ENCODE peak calls at places on chromosomes 6 and 20, in six cellular contexts. D, N, J, H, U and F are unnamed samples.

GRCh38 chr6:117449549-117450439 is 24.1 kb upstream of the ROS1 start:
- DNase-seq in H (peak), D (peak), N (peak), U (peak), J (peak), F (peak)

GRCh38 chr6:114879719-114880118 is 536.9 kb upstream of the HS3ST5 start:
- DNase-seq in D (no peak), J (no peak), H (no peak), U (no peak), N (no peak), F (no peak)

GRCh38 chr6:63897459-63897858 is 261.9 kb downstream of the PHF3 start:
- DNase-seq in H (no peak), D (no peak), N (no peak), J (no peak), U (no peak), F (no peak)

GRCh38 chr6:19444481-19444880 is 392.7 kb upstream of the ID4 start:
- DNase-seq in J (no peak), D (no peak), H (no peak), U (no peak), N (no peak), F (no peak)

GRCh38 chr6:56091159-56091869 is 156.1 kb downstream of the COL21A1 start:
- DNase-seq in U (peak), H (no peak), J (no peak), N (no peak), D (no peak), F (no peak)

GRCh38 chr6:30493643-30494250 is 4.4 kb downstream of the HLA-E start:
- DNase-seq in J (no peak), U (no peak), N (no peak), H (no peak), D (no peak), F (peak)

GRCh38 chr20:34171640-34172039 is 59.6 kb upstream of the EIF2S2 start:
- DNase-seq in N (no peak), U (no peak), D (no peak), J (no peak), H (no peak), F (no peak)

GRCh38 chr6:166879594-166879993 is 76.8 kb downstream of the RNASET2 start:
- DNase-seq in D (no peak), U (no peak), H (no peak), N (no peak), J (no peak), F (no peak)

GRCh38 chr6:54426995-54427394 is 118.8 kb downstream of the TINAG start:
- DNase-seq in J (no peak), D (no peak), H (no peak), U (no peak), N (peak), F (no peak)

GRCh38 chr20:34999021-34999451 is 43.4 kb downstream of the MYH7B start:
- DNase-seq in U (no peak), N (no peak), D (no peak), J (no peak), H (no peak), F (no peak)

GRCh38 chr6:161272600-161273355 is 1.1 kb downstream of the AGPAT4 start:
- DNase-seq in N (no peak), J (no peak), U (peak), H (no peak), D (peak), F (no peak)

GRCh38 chr6:152338335-152339125 is 298.6 kb downstream of the SYNE1 start:
- DNase-seq in H (peak), U (peak), D (peak), N (no peak), J (peak), F (peak)

GRCh38 chr20:51803157-51803854 is 985 bp upstream of the SALL4 start:
- DNase-seq in D (no peak), H (no peak), U (no peak), J (no peak), N (no peak), F (no peak)

GRCh38 chr20:22386300-22386623 is 198.1 kb downstream of the FOXA2 start:
- DNase-seq in D (no peak), J (no peak), N (no peak), H (no peak), U (no peak), F (no peak)

GRCh38 chr6:154039231-154039842 is at the start of gene OPRM1:
- DNase-seq in U (no peak), N (peak), D (peak), J (no peak), H (no peak), F (peak)

GRCh38 chr6:44292661-44293365 is 20.3 kb downstream of the AARS2 start:
- DNase-seq in N (no peak), U (no peak), H (no peak), J (no peak), D (no peak), F (no peak)

GRCh38 chr6:169564453-169565240 is 137.2 kb downstream of the WDR27 start:
- DNase-seq in U (no peak), N (no peak), D (no peak), H (no peak), J (no peak), F (no peak)

GRCh38 chr6:167338551-167339117 is 13.7 kb downstream of the TTLL2 start:
- DNase-seq in D (no peak), H (no peak), U (no peak), J (no peak), N (no peak), F (no peak)

GRCh38 chr6:150418825-150419594 is 50.2 kb downstream of the IYD start:
- DNase-seq in N (peak), H (peak), D (peak), J (peak), U (peak), F (peak)

GRCh38 chr6:30964075-30964474 is 19.4 kb upstream of the MUC21 start:
- DNase-seq in U (no peak), H (no peak), J (no peak), N (no peak), D (no peak), F (no peak)

GRCh38 chr20:3047486-3048419 is 1.9 kb downstream of the MRPS26 start:
- DNase-seq in D (no peak), J (no peak), H (no peak), N (no peak), U (no peak), F (no peak)

GRCh38 chr20:3046677-3047462 is 1.0 kb downstream of the MRPS26 start:
- DNase-seq in D (no peak), U (peak), N (no peak), J (no peak), H (peak), F (peak)

GRCh38 chr20:3045816-3046676 is at the start of gene MRPS26:
- DNase-seq in J (peak), N (peak), H (peak), U (peak), D (peak), F (peak)

DNA sequence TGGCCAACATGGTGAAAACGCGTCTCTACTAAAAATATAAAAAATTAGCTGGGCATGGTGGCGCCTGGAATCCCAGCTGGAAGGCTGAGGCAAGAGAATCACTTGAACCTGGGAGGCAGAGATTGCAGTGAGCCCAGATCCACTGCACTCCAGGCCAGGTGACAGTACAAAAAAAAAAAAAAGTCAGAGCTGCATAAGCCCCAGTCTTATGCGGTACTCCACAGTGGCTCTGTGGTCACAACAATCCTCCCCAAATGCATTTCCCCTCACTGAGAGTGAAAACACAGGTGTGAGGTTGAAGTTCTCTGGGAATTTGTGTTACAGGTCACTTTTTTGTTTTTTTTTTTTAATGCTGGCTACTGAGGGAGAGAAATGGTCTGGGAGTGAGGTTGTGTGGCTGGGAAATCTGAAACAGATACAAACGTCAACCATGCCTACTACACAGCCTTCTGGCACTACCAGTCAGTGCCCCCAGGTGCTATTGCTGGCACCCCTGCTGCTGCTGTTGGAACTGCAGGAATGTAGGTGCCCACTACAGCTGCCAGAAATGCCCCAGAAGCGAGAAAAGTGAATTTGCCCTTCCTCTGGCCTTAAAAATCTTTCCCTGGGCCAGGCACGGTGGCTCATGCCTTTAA is 5.7 kb downstream of the MRPS26 start:
- DNase-seq in N (no peak), U (no peak), D (no peak), J (no peak), H (no peak), F (no peak)
- TF ChIP-seq CTCF in N (no peak), U (no peak), D (no peak), J (no peak), H (no peak), F (no peak)

GRCh38 chr6:38279423-38279822 is 360.3 kb downstream of the BTBD9 start:
- DNase-seq in D (no peak), U (no peak), J (no peak), H (no peak), N (no peak), F (no peak)
- TF ChIP-seq CTCF in D (no peak), U (no peak), J (no peak), H (no peak), N (no peak), F (peak)

GRCh38 chr6:168517742-168518347 is 76.9 kb downstream of the SMOC2 start:
- DNase-seq in H (no peak), D (no peak), J (no peak), U (no peak), N (no peak), F (no peak)

GRCh38 chr6:168513766-168514165 is 72.8 kb downstream of the SMOC2 start:
- DNase-seq in H (no peak), J (no peak), N (no peak), D (no peak), U (no peak), F (no peak)

GRCh38 chr6:168516941-168517741 is 76.2 kb downstream of the SMOC2 start:
- DNase-seq in D (no peak), N (no peak), J (no peak), U (no peak), H (no peak), F (no peak)

GRCh38 chr6:168514216-168514615 is 73.2 kb downstream of the SMOC2 start:
- DNase-seq in D (no peak), H (no peak), U (peak), N (no peak), J (no peak), F (no peak)

GRCh38 chr6:168515376-168515775 is 74.4 kb downstream of the SMOC2 start:
- DNase-seq in N (no peak), J (no peak), D (no peak), H (no peak), U (no peak), F (no peak)
- TF ChIP-seq CTCF in N (no peak), J (no peak), D (no peak), H (no peak), U (no peak), F (no peak)

GRCh38 chr6:127539292-127539691 is 20.2 kb upstream of the MTCL3 start:
- DNase-seq in U (no peak), J (no peak), D (no peak), H (peak), N (no peak), F (peak)
- TF ChIP-seq CTCF in U (no peak), J (peak), D (no peak), H (peak), N (peak), F (peak)

GRCh38 chr6:42140756-42141602 is 1.4 kb downstream of the C6orf132 start:
- DNase-seq in N (no peak), U (no peak), H (no peak), D (no peak), J (no peak), F (no peak)

GRCh38 chr6:42138630-42139619 is 3.5 kb downstream of the C6orf132 start:
- DNase-seq in J (no peak), D (no peak), H (no peak), U (no peak), N (no peak), F (no peak)

GRCh38 chr6:42141603-42142117 is 760 bp downstream of the C6orf132 start:
- DNase-seq in H (no peak), N (no peak), D (no peak), J (no peak), U (no peak), F (no peak)

GRCh38 chr6:42140051-42140450 is 2.4 kb downstream of the C6orf132 start:
- DNase-seq in J (no peak), U (peak), H (no peak), D (no peak), N (no peak), F (no peak)

GRCh38 chr6:42142118-42142835 is at the start of gene C6orf132:
- DNase-seq in D (peak), U (peak), N (no peak), H (no peak), J (no peak), F (no peak)
- TF ChIP-seq CTCF in D (no peak), U (no peak), N (no peak), H (no peak), J (no peak), F (no peak)

GRCh38 chr6:28974505-28974904 is 30.6 kb downstream of the ZNF311 start:
- DNase-seq in H (no peak), J (no peak), U (no peak), N (no peak), D (no peak), F (no peak)

GRCh38 chr6:28968476-28968875 is 36.6 kb downstream of the ZNF311 start:
- DNase-seq in D (no peak), N (no peak), U (no peak), H (no peak), J (no peak), F (no peak)

GRCh38 chr6:28965706-28966105 is 39.4 kb downstream of the ZNF311 start:
- DNase-seq in D (no peak), N (no peak), H (no peak), J (no peak), U (no peak), F (no peak)

GRCh38 chr6:28969129-28969528 is 36.0 kb downstream of the ZNF311 start:
- DNase-seq in U (no peak), H (no peak), J (no peak), D (no peak), N (no peak), F (no peak)
- TF ChIP-seq CTCF in U (no peak), H (no peak), J (no peak), D (no peak), N (no peak), F (no peak)

GRCh38 chr20:25324412-25324811 is 66.2 kb downstream of the ABHD12 start:
- DNase-seq in D (no peak), J (no peak), U (no peak), N (no peak), H (no peak), F (no peak)
- TF ChIP-seq CTCF in D (no peak), J (no peak), U (no peak), N (no peak), H (no peak), F (no peak)